ENCODE peak calls at places on chromosomes 12 and 14, in four cellular contexts. One of them, this sample, is unnamed.

GRCh38 chr14:101109981-101110728 is 206.6 kb upstream of the RTL1 start:
- DNase-seq in esophagus squamous epithelium: no peak
- DNase-seq in HFFc6: no peak
- DNase-seq in WTC11: no peak
- DNase-seq in this sample: peak; percentile 77

GRCh38 chr12:12007713-12008231 is 63.0 kb upstream of the BCL2L14 start:
- DNase-seq in esophagus squamous epithelium: no peak
- DNase-seq in HFFc6: no peak
- DNase-seq in WTC11: no peak
- DNase-seq in this sample: peak; percentile 49

GRCh38 chr12:58818546-58818945 is 101.8 kb downstream of the LRIG3 start:
- DNase-seq in HFFc6: peak; percentile 23
- DNase-seq in WTC11: no peak
- DNase-seq in esophagus squamous epithelium: no peak
- DNase-seq in this sample: no peak

GRCh38 chr12:64560395-64561301 is 49.6 kb upstream of the RASSF3 start:
- DNase-seq in esophagus squamous epithelium: no peak
- DNase-seq in WTC11: no peak
- DNase-seq in HFFc6: peak; percentile 96
- DNase-seq in this sample: peak; percentile 62

GRCh38 chr14:75050852-75051555 is at the start of gene MLH3:
- DNase-seq in esophagus squamous epithelium: peak; percentile 1
- DNase-seq in HFFc6: peak; percentile 32
- DNase-seq in WTC11: peak; percentile 90
- DNase-seq in this sample: peak; percentile 94

GRCh38 chr12:105031061-105031807 is 45.1 kb downstream of the NOPCHAP1 start:
- DNase-seq in WTC11: no peak
- DNase-seq in esophagus squamous epithelium: no peak
- DNase-seq in HFFc6: no peak
- DNase-seq in this sample: no peak

GRCh38 chr14:94343238-94343637 is 20.1 kb upstream of the SERPINA6 start:
- DNase-seq in WTC11: no peak
- DNase-seq in esophagus squamous epithelium: no peak
- DNase-seq in HFFc6: no peak
- DNase-seq in this sample: no peak

GRCh38 chr14:22653012-22653621 is 9.0 kb upstream of the OR6J1 start:
- DNase-seq in WTC11: peak; percentile 86
- DNase-seq in esophagus squamous epithelium: no peak
- DNase-seq in HFFc6: peak; percentile 73
- DNase-seq in this sample: peak; percentile 94

GRCh38 chr12:85632390-85632789 is 203.8 kb downstream of the RASSF9 start:
- DNase-seq in esophagus squamous epithelium: no peak
- DNase-seq in HFFc6: no peak
- DNase-seq in WTC11: no peak
- DNase-seq in this sample: no peak

GRCh38 chr12:14322403-14322802 is 43.1 kb upstream of the ATF7IP start:
- DNase-seq in esophagus squamous epithelium: no peak
- DNase-seq in HFFc6: peak; percentile 48
- DNase-seq in WTC11: no peak
- DNase-seq in this sample: no peak

GRCh38 chr14:36020120-36021029 is 156.1 kb downstream of the PTCSC3 start:
- DNase-seq in WTC11: no peak
- DNase-seq in esophagus squamous epithelium: no peak
- DNase-seq in HFFc6: no peak
- DNase-seq in this sample: no peak

GRCh38 chr12:46214668-46215429 is 54.0 kb downstream of the SLC38A1 start:
- DNase-seq in WTC11: no peak
- DNase-seq in HFFc6: no peak
- DNase-seq in esophagus squamous epithelium: no peak
- DNase-seq in this sample: no peak

GRCh38 chr12:501722-502447 is 42.1 kb downstream of the B4GALNT3 start:
- DNase-seq in esophagus squamous epithelium: no peak
- DNase-seq in WTC11: no peak
- DNase-seq in HFFc6: no peak
- DNase-seq in this sample: peak; percentile 73

GRCh38 chr12:123076604-123077297 is 74.1 kb downstream of the PITPNM2 start:
- DNase-seq in esophagus squamous epithelium: no peak
- DNase-seq in WTC11: no peak
- DNase-seq in HFFc6: no peak
- DNase-seq in this sample: no peak

GRCh38 chr14:59570122-59570521 is 6.5 kb downstream of the CCDC175 start:
- DNase-seq in WTC11: no peak
- DNase-seq in HFFc6: no peak
- DNase-seq in esophagus squamous epithelium: no peak
- DNase-seq in this sample: no peak

GRCh38 chr12:105611340-105611739 is 280.8 kb downstream of the C12orf75 start:
- DNase-seq in esophagus squamous epithelium: no peak
- DNase-seq in HFFc6: no peak
- DNase-seq in WTC11: no peak
- DNase-seq in this sample: no peak

GRCh38 chr12:10293151-10293550 is 14.5 kb upstream of the KLRD1 start:
- DNase-seq in WTC11: no peak
- DNase-seq in HFFc6: no peak
- DNase-seq in esophagus squamous epithelium: no peak
- DNase-seq in this sample: no peak

GRCh38 chr12:64452559-64453329 is 824 bp downstream of the TBK1 start:
- DNase-seq in esophagus squamous epithelium: no peak
- DNase-seq in WTC11: no peak
- DNase-seq in HFFc6: peak; percentile 83
- DNase-seq in this sample: no peak

GRCh38 chr12:42893196-42893595 is 303.6 kb upstream of the PRICKLE1 start:
- DNase-seq in esophagus squamous epithelium: no peak
- DNase-seq in HFFc6: no peak
- DNase-seq in WTC11: no peak
- DNase-seq in this sample: no peak

GRCh38 chr12:32107376-32108267 is 975 bp downstream of the BICD1 start:
- DNase-seq in esophagus squamous epithelium: no peak
- DNase-seq in HFFc6: peak; percentile 71
- DNase-seq in WTC11: no peak
- DNase-seq in this sample: peak; percentile 72

GRCh38 chr12:132966676-132967415 is 10.7 kb upstream of the ZNF605 start:
- DNase-seq in WTC11: no peak
- DNase-seq in esophagus squamous epithelium: no peak
- DNase-seq in HFFc6: no peak
- DNase-seq in this sample: no peak

DNA sequence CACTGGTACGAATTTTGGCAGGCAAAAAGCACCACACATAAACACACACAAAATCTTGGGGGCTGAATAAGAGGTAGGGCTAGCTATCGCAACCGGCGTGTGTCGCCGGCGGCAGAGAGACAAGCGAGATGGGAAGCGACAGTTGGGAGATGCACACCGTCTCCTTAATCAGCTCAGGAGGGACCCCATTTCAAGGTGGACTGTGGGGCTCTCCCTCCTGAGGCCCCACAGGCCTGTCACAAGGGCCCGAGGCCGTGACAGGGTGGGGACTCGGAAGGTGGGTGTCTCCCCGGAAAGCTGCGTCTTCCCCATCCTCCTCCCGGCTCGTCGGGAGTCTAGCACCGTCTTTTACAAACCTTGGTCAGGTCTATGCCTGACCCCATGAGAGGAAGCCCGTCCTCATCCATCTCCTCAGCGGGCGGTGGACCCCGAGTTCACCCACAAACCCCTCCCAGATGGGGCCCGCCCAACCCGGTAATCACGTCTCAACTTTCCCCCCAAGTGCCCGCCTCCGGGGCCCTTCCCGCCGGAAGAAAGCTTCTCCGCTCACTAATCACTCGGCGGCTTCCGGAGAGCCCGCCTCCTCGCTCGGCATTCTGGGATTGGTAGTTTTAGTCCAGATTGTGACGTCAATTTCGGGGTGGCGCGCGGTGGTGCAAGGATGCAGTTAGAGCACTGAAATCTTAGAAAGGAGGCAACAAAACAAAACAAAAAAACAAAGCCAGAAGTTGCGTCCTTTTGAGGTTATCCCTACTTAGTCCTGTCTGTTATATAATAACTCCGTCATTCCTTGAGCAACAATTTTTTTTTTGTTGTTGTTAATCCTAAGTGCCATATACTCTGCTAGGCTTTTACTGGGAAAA is at the start of gene WASHC3:
- DNase-seq in esophagus squamous epithelium: peak; percentile 93
- DNase-seq in WTC11: peak; percentile 93
- DNase-seq in HFFc6: peak; percentile 90
- DNase-seq in this sample: peak; percentile 98
- TF ChIP-seq CTCF in esophagus squamous epithelium: no peak
- TF ChIP-seq CTCF in WTC11: no peak
- TF ChIP-seq CTCF in HFFc6: no peak
- TF ChIP-seq CTCF in this sample: no peak

GRCh38 chr12:48286665-48287064 is 64.1 kb downstream of the ZNF641 start:
- DNase-seq in HFFc6: no peak
- DNase-seq in WTC11: peak; percentile 38
- DNase-seq in esophagus squamous epithelium: no peak
- DNase-seq in this sample: peak; percentile 80
- TF ChIP-seq CTCF in HFFc6: peak; percentile 58
- TF ChIP-seq CTCF in WTC11: no peak
- TF ChIP-seq CTCF in esophagus squamous epithelium: no peak
- TF ChIP-seq CTCF in this sample: peak; percentile 81

GRCh38 chr12:54723653-54724256 is 75.6 kb upstream of the DCD start:
- DNase-seq in esophagus squamous epithelium: no peak
- DNase-seq in WTC11: no peak
- DNase-seq in HFFc6: no peak
- DNase-seq in this sample: peak; percentile 76
- TF ChIP-seq CTCF in esophagus squamous epithelium: peak; percentile 22
- TF ChIP-seq CTCF in WTC11: peak; percentile 53
- TF ChIP-seq CTCF in HFFc6: peak; percentile 80
- TF ChIP-seq CTCF in this sample: peak; percentile 76

DNA sequence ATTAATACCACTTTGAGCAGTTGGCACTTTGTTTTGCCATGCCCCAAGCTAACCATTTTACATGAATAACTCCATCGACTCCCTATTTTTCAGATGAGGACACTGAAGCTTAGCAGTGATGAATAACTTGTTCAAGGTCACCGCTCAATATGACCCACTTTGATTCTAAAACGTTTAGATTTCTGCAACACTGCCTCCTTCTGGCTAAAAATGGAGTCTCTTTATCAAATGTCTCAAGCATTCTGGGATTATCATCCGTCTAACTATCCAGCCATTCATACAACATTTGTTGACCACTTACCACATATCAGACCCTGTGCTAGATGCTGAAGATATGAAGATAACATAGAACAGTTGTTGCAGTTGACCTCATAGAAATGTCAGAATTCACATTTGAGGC is 298.0 kb downstream of the PPFIA2 start:
- DNase-seq in HFFc6: no peak
- DNase-seq in esophagus squamous epithelium: no peak
- DNase-seq in WTC11: no peak
- DNase-seq in this sample: no peak
- TF ChIP-seq CTCF in HFFc6: peak; percentile 19
- TF ChIP-seq CTCF in esophagus squamous epithelium: no peak
- TF ChIP-seq CTCF in WTC11: peak; percentile 32
- TF ChIP-seq CTCF in this sample: peak; percentile 73

GRCh38 chr12:101789171-101789570 is 41.6 kb downstream of the GNPTAB start:
- DNase-seq in WTC11: no peak
- DNase-seq in HFFc6: no peak
- DNase-seq in esophagus squamous epithelium: no peak
- DNase-seq in this sample: no peak

GRCh38 chr12:101793401-101793800 is 37.4 kb downstream of the GNPTAB start:
- DNase-seq in HFFc6: peak; percentile 76
- DNase-seq in esophagus squamous epithelium: no peak
- DNase-seq in WTC11: no peak
- DNase-seq in this sample: no peak

GRCh38 chr12:101795013-101795412 is 35.7 kb downstream of the GNPTAB start:
- DNase-seq in HFFc6: no peak
- DNase-seq in WTC11: no peak
- DNase-seq in esophagus squamous epithelium: no peak
- DNase-seq in this sample: no peak

GRCh38 chr12:101794574-101794973 is 36.2 kb downstream of the GNPTAB start:
- DNase-seq in WTC11: no peak
- DNase-seq in HFFc6: no peak
- DNase-seq in esophagus squamous epithelium: no peak
- DNase-seq in this sample: no peak

DNA sequence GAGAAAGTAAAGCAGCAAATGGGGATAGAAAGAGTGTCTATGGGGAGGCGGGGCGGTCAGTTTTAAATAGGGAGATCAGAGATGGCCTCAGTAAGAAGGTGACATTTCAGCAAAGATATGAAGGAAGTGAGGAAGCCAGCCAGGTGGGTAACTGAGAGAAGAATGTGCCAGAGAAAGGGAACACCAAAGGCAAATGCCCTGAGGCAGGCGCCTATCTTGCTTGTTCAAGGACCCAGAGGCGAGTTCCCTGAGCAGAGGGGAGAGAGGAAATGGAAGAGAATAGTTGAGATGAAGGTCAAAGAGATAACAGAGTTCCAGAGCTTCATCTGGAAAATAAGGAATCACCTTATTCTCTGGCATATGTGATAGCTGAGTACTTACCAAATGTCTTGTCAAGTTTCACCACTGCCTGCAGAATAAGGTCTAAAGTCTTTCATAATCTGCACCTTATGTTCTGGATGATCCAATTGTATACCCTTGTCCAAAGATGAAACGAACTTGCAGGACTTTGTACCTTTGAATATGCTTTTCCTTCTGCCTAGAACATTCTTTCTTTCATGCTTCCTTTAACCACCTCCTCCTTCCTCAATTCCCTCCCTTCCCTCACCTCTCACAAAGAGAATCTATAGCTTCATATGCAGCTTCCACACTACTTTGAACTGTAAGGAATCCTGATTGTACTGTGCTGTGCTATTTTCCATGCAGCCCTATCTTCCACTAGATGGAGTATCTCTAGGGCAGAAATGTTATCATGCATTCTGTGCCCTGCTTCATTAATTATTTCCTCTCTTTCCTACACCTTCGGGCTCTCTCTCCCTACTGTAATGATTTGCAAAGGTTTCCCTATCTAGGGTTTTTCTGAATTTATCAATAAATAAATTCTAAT is 38.5 kb downstream of the GNPTAB start:
- DNase-seq in esophagus squamous epithelium: no peak
- DNase-seq in WTC11: no peak
- DNase-seq in HFFc6: no peak
- DNase-seq in this sample: no peak
- TF ChIP-seq CTCF in esophagus squamous epithelium: no peak
- TF ChIP-seq CTCF in WTC11: no peak
- TF ChIP-seq CTCF in HFFc6: peak; percentile 69
- TF ChIP-seq CTCF in this sample: peak; percentile 40

DNA sequence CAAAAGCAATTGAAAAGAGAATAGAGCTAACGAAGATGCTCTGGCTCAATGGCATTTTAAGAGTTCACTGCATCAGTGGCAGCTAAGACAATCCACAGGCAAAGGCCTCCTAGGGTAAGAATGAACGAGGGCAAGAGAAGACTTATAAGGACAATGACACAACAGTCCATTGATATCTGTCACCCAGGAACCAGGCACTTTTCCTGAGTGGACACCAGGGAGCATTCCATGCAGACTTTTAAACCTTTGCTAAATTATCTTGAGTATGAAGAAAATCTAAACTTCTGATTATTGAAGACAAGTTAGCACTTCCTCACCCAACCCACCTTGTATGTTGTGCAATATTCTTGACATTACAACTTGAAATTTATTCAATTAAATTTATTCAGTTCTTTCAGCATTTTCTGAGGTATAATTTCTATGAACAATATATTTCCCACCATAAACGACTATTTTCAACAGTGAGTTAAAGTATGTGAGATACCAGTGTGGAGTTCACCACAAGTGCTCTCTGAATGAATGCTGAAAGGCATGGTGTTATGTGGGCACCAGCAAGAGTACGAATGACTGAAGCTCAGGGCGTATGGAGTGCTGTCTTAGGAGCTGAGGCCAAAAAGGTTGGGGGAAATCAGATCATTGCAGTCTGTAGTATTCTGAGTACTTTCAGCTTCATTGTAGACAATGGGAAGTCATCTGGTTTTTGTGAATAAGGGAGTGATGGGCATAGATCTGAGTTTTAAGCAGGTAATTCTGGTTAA is 124.3 kb upstream of the LMNTD1 start:
- DNase-seq in esophagus squamous epithelium: no peak
- DNase-seq in WTC11: no peak
- DNase-seq in HFFc6: no peak
- DNase-seq in this sample: no peak
- TF ChIP-seq CTCF in esophagus squamous epithelium: no peak
- TF ChIP-seq CTCF in WTC11: no peak
- TF ChIP-seq CTCF in HFFc6: no peak
- TF ChIP-seq CTCF in this sample: no peak